ENCODE peak calls at places on chromosomes 7 and 10, in seven cellular contexts. Y is bronchial epithelial cell, K is BE2C, P is brain microvascular endothelial cell, O is fibroblast of mammary gland, G is astrocyte of the spinal cord, N is fibroblast of lung. J is an unnamed sample.

GRCh38 chr7:107286751-107287621 is 118.2 kb downstream of the HBP1 start:
- DNase-seq in N (no peak), K (no peak), O (peak; percentile 1), G (no peak), Y (no peak), P (no peak), J (no peak)

GRCh38 chr7:23100697-23101096 is 4.9 kb upstream of the KLHL7 start:
- DNase-seq in K (no peak), P (no peak), Y (no peak), G (no peak), O (no peak), N (no peak), J (no peak)

GRCh38 chr7:82623812-82624211 is 180.2 kb upstream of the CACNA2D1 start:
- DNase-seq in G (no peak), K (no peak), O (peak; percentile 59), P (no peak), Y (no peak), N (peak; percentile 53), J (no peak)

GRCh38 chr7:79820387-79820786 is 314.2 kb upstream of the GNAI1 start:
- DNase-seq in G (peak; percentile 80), Y (peak; percentile 13), P (peak; percentile 84), O (peak; percentile 53), K (peak; percentile 88), N (peak; percentile 92), J (no peak)

GRCh38 chr10:129365767-129366400 is 101.2 kb upstream of the MGMT start:
- DNase-seq in O (no peak), K (peak; percentile 81), P (no peak), N (no peak), G (no peak), Y (no peak), J (no peak)

GRCh38 chr7:730501-731439 is 3.7 kb upstream of the PRKAR1B start:
- DNase-seq in N (no peak), K (no peak), O (no peak), G (peak; percentile 34), P (peak; percentile 51), Y (no peak), J (no peak)

GRCh38 chr7:99644436-99644835 is 27.7 kb downstream of the ZSCAN25 start:
- DNase-seq in G (no peak), P (no peak), K (no peak), Y (no peak), O (no peak), N (no peak), J (no peak)

GRCh38 chr7:33933611-33934281 is 28.4 kb downstream of the BMPER start:
- DNase-seq in Y (peak; percentile 93), P (peak; percentile 80), K (peak; percentile 11), G (peak; percentile 74), N (peak; percentile 53), O (peak; percentile 96), J (peak; percentile 66)

GRCh38 chr7:5695709-5696345 is 85.6 kb downstream of the RNF216 start:
- DNase-seq in O (peak; percentile 76), N (peak; percentile 94), K (no peak), Y (no peak), P (peak; percentile 59), G (peak; percentile 57), J (no peak)

GRCh38 chr10:12605580-12606405 is 256.4 kb downstream of the CAMK1D start:
- DNase-seq in K (no peak), G (peak; percentile 65), Y (peak; percentile 71), O (peak; percentile 11), P (peak; percentile 34), N (peak; percentile 65), J (peak; percentile 41)

GRCh38 chr10:97640868-97641811 is 669 bp downstream of the PI4K2A start:
- DNase-seq in K (peak; percentile 50), N (peak; percentile 75), G (peak; percentile 58), O (peak; percentile 75), Y (no peak), P (peak; percentile 25), J (no peak)

GRCh38 chr10:109429956-109430760 is 493.2 kb downstream of the XPNPEP1 start:
- DNase-seq in P (no peak), O (peak; percentile 49), Y (peak; percentile 12), K (no peak), N (peak; percentile 47), G (peak; percentile 89), J (peak; percentile 59)

GRCh38 chr7:97859606-97860204 is 12.5 kb downstream of the ASNS start:
- DNase-seq in G (no peak), K (no peak), Y (peak; percentile 5), N (no peak), P (no peak), O (peak; percentile 27), J (no peak)

GRCh38 chr7:1432411-1433082 is 26.7 kb downstream of the MICALL2 start:
- DNase-seq in G (peak; percentile 30), O (peak; percentile 47), N (peak; percentile 46), P (peak; percentile 14), K (peak; percentile 80), Y (peak; percentile 18), J (no peak)

GRCh38 chr7:155815332-155816191 is 3.3 kb upstream of the SHH start:
- DNase-seq in P (peak; percentile 45), O (peak; percentile 24), N (peak; percentile 53), K (peak; percentile 57), Y (peak; percentile 31), G (peak; percentile 33), J (no peak)

GRCh38 chr10:72062341-72062740 is 26.0 kb downstream of the SPOCK2 start:
- DNase-seq in K (no peak), N (no peak), P (peak; percentile 16), G (no peak), O (no peak), Y (no peak), J (no peak)

GRCh38 chr10:93813507-93814465 is 56.0 kb downstream of the LGI1 start:
- DNase-seq in G (peak; percentile 36), K (peak; percentile 77), P (peak; percentile 20), O (peak; percentile 46), N (peak; percentile 31), Y (peak; percentile 38), J (no peak)

GRCh38 chr7:128919881-128920789 is 9.6 kb upstream of the KCP start:
- DNase-seq in G (no peak), O (no peak), N (no peak), K (no peak), Y (no peak), P (no peak), J (no peak)

GRCh38 chr7:76356823-76357222 is 2.0 kb downstream of the YWHAG start:
- DNase-seq in G (peak; percentile 47), O (peak; percentile 61), Y (peak; percentile 81), K (peak; percentile 40), P (no peak), N (no peak), J (no peak)

GRCh38 chr10:75801121-75801520 is 369.7 kb downstream of the LRMDA start:
- DNase-seq in N (no peak), Y (no peak), K (no peak), G (no peak), O (no peak), P (no peak), J (no peak)

GRCh38 chr10:95295031-95295755 is 4.4 kb upstream of the PDLIM1 start:
- DNase-seq in P (peak; percentile 46), O (peak; percentile 38), G (peak; percentile 60), Y (peak; percentile 96), N (peak; percentile 36), K (peak; percentile 53), J (no peak)

GRCh38 chr7:132997505-132997904 is 84.4 kb downstream of the CHCHD3 start:
- DNase-seq in O (no peak), Y (no peak), P (no peak), G (no peak), K (no peak), N (no peak), J (no peak)

GRCh38 chr10:118953999-118954398 is 75.5 kb upstream of the NANOS1 start:
- DNase-seq in Y (no peak), O (peak; percentile 21), N (peak; percentile 33), P (no peak), K (no peak), G (no peak), J (no peak)

GRCh38 chr7:151229249-151229648 is 2.2 kb upstream of the ABCF2 start:
- DNase-seq in K (no peak), O (no peak), N (no peak), P (no peak), G (no peak), Y (no peak), J (no peak)

GRCh38 chr10:52319926-52320325 is 5.8 kb downstream of the DKK1 start:
- DNase-seq in N (no peak), O (peak; percentile 52), K (no peak), P (no peak), G (peak; percentile 54), Y (peak; percentile 35), J (no peak)

GRCh38 chr10:83373659-83374058 is 765.6 kb upstream of the GHITM start:
- DNase-seq in O (no peak), N (no peak), G (no peak), K (peak; percentile 52), Y (peak; percentile 26), P (peak; percentile 1), J (no peak)

GRCh38 chr10:131569851-131570715 is 258.6 kb upstream of the TCERG1L start:
- DNase-seq in Y (no peak), O (no peak), N (no peak), P (no peak), G (no peak), K (no peak), J (no peak)

GRCh38 chr7:75915416-75916156 is 631 bp downstream of the POR start:
- DNase-seq in P (no peak), O (peak; percentile 52), G (no peak), N (peak; percentile 37), Y (no peak), K (no peak), J (no peak)

GRCh38 chr7:44439933-44440332 is 50.5 kb downstream of the NUDCD3 start:
- DNase-seq in Y (no peak), P (no peak), N (no peak), G (no peak), O (no peak), K (no peak), J (no peak)
- TF ChIP-seq CTCF in Y (no peak), P (no peak), N (no peak), G (no peak), O (no peak), K (no peak), J (no peak)

GRCh38 chr7:37408885-37409248 is 39.8 kb downstream of the ELMO1 start:
- DNase-seq in K (no peak), G (no peak), O (no peak), Y (no peak), N (no peak), P (no peak), J (no peak)
- TF ChIP-seq CTCF in K (no peak), G (no peak), O (no peak), Y (no peak), N (no peak), P (no peak), J (no peak)

GRCh38 chr10:127973810-127974311 is 67.0 kb downstream of the PTPRE start:
- DNase-seq in G (no peak), Y (no peak), K (no peak), P (no peak), N (no peak), O (no peak), J (no peak)
- TF ChIP-seq CTCF in G (peak; percentile 6), Y (no peak), K (peak; percentile 18), P (peak; percentile 49), N (no peak), O (no peak), J (peak; percentile 14)

DNA sequence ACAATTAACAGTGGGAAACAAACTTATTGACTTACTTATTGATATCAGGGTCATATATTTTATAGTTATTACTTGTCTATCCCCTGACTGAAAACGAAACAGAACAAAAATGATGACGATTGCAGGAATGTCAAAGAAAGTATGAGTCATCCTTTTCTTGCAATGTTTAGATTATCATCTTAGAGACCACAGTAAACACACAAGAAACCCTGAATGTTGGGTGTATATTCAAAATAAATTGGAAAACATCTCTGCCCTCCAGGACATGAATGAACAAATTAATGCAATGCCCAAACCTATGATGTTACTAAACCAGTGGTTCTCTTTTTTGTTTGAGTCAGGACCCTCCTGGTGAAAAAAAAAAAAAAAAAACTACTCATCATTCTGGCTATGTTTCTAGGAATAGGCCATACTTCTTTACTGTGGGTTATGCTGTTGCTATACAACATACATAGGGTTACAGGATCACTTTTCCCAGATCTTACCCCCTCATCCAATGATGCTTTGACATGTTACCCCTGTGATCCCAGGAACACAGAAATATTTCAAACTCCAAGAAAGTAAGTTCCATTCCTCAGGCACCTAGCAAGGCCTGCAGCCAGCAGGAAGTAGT is 623.4 kb upstream of the IGFBP3 start:
- DNase-seq in K (no peak), Y (peak; percentile 91), P (no peak), O (peak; percentile 83), G (peak; percentile 86), N (peak; percentile 90), J (no peak)
- TF ChIP-seq CTCF in K (no peak), Y (no peak), P (no peak), O (no peak), G (no peak), N (no peak), J (no peak)